ENCODE peak calls at places on chromosomes 5 and 9, in five cellular contexts. L is fibroblast of pulmonary artery, F is GM20000, A is nephron progenitor cell, Z is HFFc6. M is an unnamed sample.

GRCh38 chr5:42870882-42871418 is 59.3 kb upstream of the SELENOP start:
- DNase-seq in A (no peak), L (peak), F (no peak), Z (peak), M (no peak)

GRCh38 chr5:156824800-156825199 is 25.3 kb upstream of the PPP1R2B start:
- DNase-seq in A (no peak), L (peak), Z (peak), F (no peak), M (no peak)

GRCh38 chr9:111627260-111627963 is 3.7 kb upstream of the DNAJC25 start:
- DNase-seq in Z (no peak), A (no peak), F (no peak), L (no peak), M (no peak)

GRCh38 chr5:103510851-103511553 is 51.6 kb downstream of the NUDT12 start:
- DNase-seq in F (no peak), L (peak), Z (no peak), A (no peak), M (no peak)

GRCh38 chr5:135242496-135243193 is 156.4 kb downstream of the MACROH2A1 start:
- DNase-seq in A (no peak), L (no peak), F (no peak), Z (peak), M (peak)

GRCh38 chr5:115946655-115947054 is 15.6 kb upstream of the LVRN start:
- DNase-seq in L (peak), F (no peak), Z (peak), A (no peak), M (no peak)

GRCh38 chr9:93501406-93501805 is 48.0 kb upstream of the FAM120AOS start:
- DNase-seq in Z (no peak), A (no peak), F (no peak), L (no peak), M (no peak)

GRCh38 chr5:140134277-140134935 is 8.7 kb downstream of the IGIP start:
- DNase-seq in F (no peak), Z (no peak), A (no peak), L (no peak), M (no peak)

GRCh38 chr9:70123695-70124094 is 80.0 kb downstream of the MAMDC2 start:
- DNase-seq in L (no peak), Z (no peak), F (no peak), A (no peak), M (no peak)

GRCh38 chr5:168104811-168105481 is 186.5 kb upstream of the WWC1 start:
- DNase-seq in F (no peak), Z (no peak), L (no peak), A (no peak), M (no peak)
- TF ChIP-seq CTCF in F (no peak), Z (peak), L (peak), A (peak), M (no peak)

GRCh38 chr9:129174724-129175514 is 3.1 kb downstream of the IER5L start:
- DNase-seq in L (peak), F (peak), Z (peak), A (peak), M (peak)
- TF ChIP-seq CTCF in L (peak), F (no peak), Z (no peak), A (no peak), M (no peak)

DNA sequence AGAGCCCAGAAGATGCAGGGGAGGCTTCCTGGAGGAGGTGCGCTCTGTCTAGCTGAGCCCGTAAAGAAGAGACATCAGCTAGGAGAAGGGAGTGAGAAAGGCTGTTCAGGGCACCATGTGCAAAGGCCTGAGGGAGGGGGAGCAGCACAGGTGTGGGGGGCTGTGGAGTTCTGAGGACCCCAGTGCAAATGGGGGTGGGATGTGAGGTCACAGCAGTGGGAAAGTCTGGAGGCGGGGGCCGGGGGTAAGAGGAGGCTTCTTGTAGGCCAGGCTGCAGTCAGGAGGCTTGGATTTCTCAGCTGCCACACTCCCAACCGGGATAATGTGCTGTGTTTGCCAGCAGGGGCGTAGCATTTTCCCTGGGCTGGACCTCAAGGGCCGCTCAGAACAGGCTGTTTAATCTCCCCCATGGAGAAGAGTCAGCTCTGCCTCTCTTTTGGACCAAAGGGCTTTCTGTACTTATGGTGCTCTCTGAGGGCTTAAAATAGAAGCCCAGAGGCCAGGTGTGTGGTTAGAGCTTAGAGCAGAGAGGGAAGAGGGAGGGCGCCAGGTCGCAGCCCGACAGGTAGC is 5.7 kb downstream of the NEURL1B start:
- DNase-seq in L (peak), Z (no peak), F (no peak), A (peak), M (no peak)
- TF ChIP-seq CTCF in L (peak), Z (peak), F (no peak), A (peak), M (peak)

DNA sequence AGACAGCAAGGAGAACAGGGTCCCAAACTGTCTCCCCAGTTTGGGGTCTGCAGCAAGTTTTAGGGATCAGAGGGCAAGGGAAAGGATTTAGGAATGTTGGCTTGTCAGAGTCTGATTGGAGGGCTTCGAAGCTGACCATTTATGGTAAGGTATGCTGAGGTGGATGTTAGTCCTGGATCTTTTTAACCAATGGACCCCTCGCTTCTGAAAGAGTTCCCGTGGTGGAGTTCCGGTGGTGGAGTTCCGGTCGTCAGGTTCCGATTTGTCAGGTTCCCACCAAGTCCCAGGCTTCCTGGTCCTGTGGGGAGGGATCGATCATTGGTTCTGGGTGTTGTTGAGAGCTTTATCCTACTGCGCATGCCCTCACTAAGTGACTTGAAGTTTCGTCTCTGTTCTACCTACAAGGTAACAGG is 70.5 kb downstream of the SFXN1 start:
- DNase-seq in Z (no peak), A (no peak), F (no peak), L (no peak), M (no peak)
- TF ChIP-seq CTCF in Z (no peak), A (no peak), F (no peak), L (no peak), M (no peak)

DNA sequence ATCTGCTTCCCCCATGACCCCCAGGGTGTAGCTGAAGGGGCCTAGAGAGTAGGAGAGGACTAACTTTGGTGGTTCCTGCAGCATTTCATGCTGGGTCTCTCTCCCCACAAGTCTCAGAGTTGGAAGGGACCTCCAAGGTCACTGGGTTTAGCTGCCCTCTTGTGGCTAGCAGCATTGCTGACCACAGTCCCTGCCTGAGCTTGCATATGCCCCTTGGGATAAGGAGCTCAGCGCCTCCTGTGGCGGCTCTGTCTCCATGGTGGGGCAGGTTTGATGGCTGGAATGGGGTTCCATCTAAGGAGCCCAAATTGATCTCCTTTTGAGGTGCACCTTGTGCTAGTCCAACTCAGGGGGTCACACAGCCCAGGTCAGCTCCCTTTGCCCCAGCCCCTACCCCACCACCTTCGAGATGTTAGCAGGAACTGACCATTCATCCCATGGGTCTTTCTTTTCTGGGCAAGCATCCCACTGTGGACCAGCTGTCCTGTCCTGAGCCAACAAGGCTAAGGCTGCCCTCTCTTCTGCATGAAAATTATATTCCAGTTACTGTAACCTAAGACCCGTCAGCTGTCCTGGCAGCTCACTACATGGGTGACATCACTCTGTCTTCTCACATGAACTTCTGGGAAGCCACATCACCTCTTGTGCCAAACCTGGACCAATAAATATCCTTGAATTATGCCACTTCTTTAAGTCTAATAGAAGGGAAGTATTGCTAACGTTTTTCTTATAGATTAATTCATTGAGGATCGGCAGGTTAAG is 196.2 kb downstream of the HSPA4 start:
- DNase-seq in A (peak), L (peak), F (no peak), Z (peak), M (no peak)
- TF ChIP-seq CTCF in A (peak), L (peak), F (no peak), Z (peak), M (no peak)

GRCh38 chr5:96997265-96997859 is 61.5 kb downstream of the LNPEP start:
- DNase-seq in L (peak), Z (peak), A (peak), F (peak), M (no peak)
- TF ChIP-seq CTCF in L (peak), Z (peak), A (peak), F (no peak), M (no peak)

GRCh38 chr9:5873439-5873838 is 17.2 kb upstream of the MLANA start:
- DNase-seq in F (no peak), Z (no peak), A (no peak), L (no peak), M (no peak)

GRCh38 chr9:5876026-5876425 is 14.7 kb upstream of the MLANA start:
- DNase-seq in Z (no peak), F (peak), A (no peak), L (no peak), M (no peak)

GRCh38 chr9:5871785-5872184 is 18.9 kb upstream of the MLANA start:
- DNase-seq in A (no peak), F (no peak), L (no peak), Z (no peak), M (no peak)

GRCh38 chr9:5872496-5872895 is 18.2 kb upstream of the MLANA start:
- DNase-seq in A (no peak), F (no peak), L (peak), Z (no peak), M (no peak)

GRCh38 chr9:5874048-5874447 is 16.6 kb upstream of the MLANA start:
- DNase-seq in A (no peak), L (no peak), F (no peak), Z (no peak), M (no peak)
- TF ChIP-seq CTCF in A (no peak), L (no peak), F (no peak), Z (no peak), M (no peak)

GRCh38 chr5:34970552-34970951 is 41.2 kb downstream of the DNAJC21 start:
- DNase-seq in A (no peak), F (no peak), L (no peak), Z (no peak), M (no peak)

GRCh38 chr5:34978681-34979080 is 49.3 kb downstream of the DNAJC21 start:
- DNase-seq in L (no peak), A (no peak), Z (no peak), F (no peak), M (no peak)

GRCh38 chr5:34977934-34978616 is 48.7 kb downstream of the DNAJC21 start:
- DNase-seq in F (no peak), Z (no peak), A (no peak), L (no peak), M (no peak)

GRCh38 chr5:34976347-34976746 is 47.0 kb downstream of the DNAJC21 start:
- DNase-seq in F (no peak), L (no peak), Z (no peak), A (no peak), M (no peak)
- TF ChIP-seq CTCF in F (no peak), L (no peak), Z (no peak), A (no peak), M (no peak)

GRCh38 chr9:134373269-134373668 is 47.0 kb downstream of the RXRA start:
- DNase-seq in Z (no peak), A (no peak), L (no peak), F (no peak), M (no peak)
- TF ChIP-seq CTCF in Z (no peak), A (no peak), L (no peak), F (no peak), M (no peak)

M was measured in stomach.